ENCODE peak calls at places on chromosomes 12 and 14, in eight cellular contexts. H is fibroblast of lung, G is progenitor cell of endocrine pancreas, X is left ventricle myocardium inferior, B is activated B cell treated with CpG ODN at 0.5 μM for 24 hours, F is fibroblast of villous mesenchyme, R is OCI-LY7, U is neural crest cell. Y is an unnamed sample.
A peak's percentile ranks its signal among the peaks of the same experiment; 100 is the strongest.

GRCh38 chr14:59969319-59969718 is 49.4 kb downstream of the LRRC9 start:
- DNase-seq in B (no peak), U (no peak), X (no peak), F (peak; percentile 48), R (no peak), H (peak; percentile 38), G (no peak), Y (no peak)

GRCh38 chr14:39492267-39492666 is 60.0 kb upstream of the FBXO33 start:
- DNase-seq in H (peak; percentile 95), R (no peak), U (no peak), B (no peak), X (no peak), F (peak; percentile 37), G (no peak), Y (no peak)

GRCh38 chr12:92784795-92785562 is 82.2 kb downstream of the PLEKHG7 start:
- DNase-seq in F (peak; percentile 87), U (no peak), X (no peak), B (no peak), H (peak; percentile 76), R (peak; percentile 79), G (no peak), Y (peak; percentile 2)

GRCh38 chr12:8527250-8528130 is 13.2 kb downstream of the CLEC4E start:
- DNase-seq in B (no peak), U (no peak), H (no peak), G (no peak), R (no peak), F (no peak), X (no peak), Y (no peak)

GRCh38 chr12:130013771-130014484 is 110.1 kb upstream of the TMEM132D start:
- DNase-seq in F (peak; percentile 9), U (peak; percentile 86), X (peak; percentile 22), R (peak; percentile 29), H (peak; percentile 16), G (peak; percentile 69), B (no peak), Y (no peak)

GRCh38 chr12:53100466-53101151 is 2.7 kb upstream of the SOAT2 start:
- DNase-seq in R (no peak), B (no peak), X (no peak), U (no peak), G (no peak), H (no peak), F (no peak), Y (no peak)

GRCh38 chr12:90945070-90945649 is 9.8 kb downstream of the CCER1 start:
- DNase-seq in G (no peak), X (no peak), U (no peak), B (no peak), H (peak; percentile 34), F (peak; percentile 54), R (peak; percentile 50), Y (no peak)

GRCh38 chr14:104211741-104212140 is 73.4 kb downstream of the KIF26A start:
- DNase-seq in X (no peak), B (no peak), G (no peak), U (no peak), H (no peak), R (no peak), F (no peak), Y (no peak)

GRCh38 chr12:52884526-52885293 is 20.2 kb downstream of the KRT8 start:
- DNase-seq in R (peak; percentile 66), H (peak; percentile 33), G (peak; percentile 85), U (peak; percentile 90), X (peak; percentile 78), B (peak; percentile 66), F (peak; percentile 70), Y (peak; percentile 73)

GRCh38 chr12:111034911-111035577 is 114.7 kb upstream of the MYL2 start:
- DNase-seq in R (no peak), F (no peak), B (no peak), U (peak; percentile 20), G (peak; percentile 41), H (no peak), X (no peak), Y (no peak)

GRCh38 chr14:99121027-99121875 is 150.7 kb downstream of the BCL11B start:
- DNase-seq in X (no peak), G (no peak), F (no peak), H (no peak), B (no peak), U (no peak), R (no peak), Y (no peak)

GRCh38 chr14:70808023-70808401 is 1.3 kb downstream of the MAP3K9 start:
- DNase-seq in B (peak; percentile 26), F (no peak), X (no peak), U (no peak), G (no peak), H (peak; percentile 22), R (peak; percentile 41), Y (peak; percentile 26)

GRCh38 chr12:108589028-108589839 is 8.7 kb downstream of the TMEM119 start:
- DNase-seq in U (no peak), X (no peak), H (peak; percentile 53), R (no peak), G (no peak), B (no peak), F (peak; percentile 82), Y (no peak)

GRCh38 chr14:93120522-93120921 is 4.8 kb upstream of the ITPK1 start:
- DNase-seq in U (no peak), B (no peak), F (no peak), G (no peak), R (no peak), H (no peak), X (no peak), Y (no peak)

GRCh38 chr14:25052385-25052784 is 2.4 kb upstream of the STXBP6 start:
- DNase-seq in X (no peak), G (no peak), R (no peak), B (no peak), H (no peak), F (no peak), U (no peak), Y (no peak)

GRCh38 chr12:52800259-52800917 is 4.5 kb upstream of the KRT3 start:
- DNase-seq in H (no peak), B (no peak), R (no peak), F (no peak), G (no peak), U (no peak), X (no peak), Y (no peak)

GRCh38 chr12:131211279-131211938 is 257.7 kb downstream of the ADGRD1 start:
- DNase-seq in R (no peak), X (no peak), F (no peak), G (no peak), B (no peak), H (no peak), U (no peak), Y (no peak)

GRCh38 chr14:64800000-64800399 is 79.7 kb downstream of the SPTB start:
- DNase-seq in G (no peak), F (peak; percentile 31), R (peak; percentile 7), B (no peak), H (peak; percentile 36), U (no peak), X (peak; percentile 39), Y (no peak)

GRCh38 chr14:105878125-105878524 is 351.7 kb downstream of the TMEM121 start:
- DNase-seq in F (no peak), H (no peak), R (no peak), U (no peak), B (no peak), G (no peak), X (peak; percentile 5), Y (no peak)

DNA sequence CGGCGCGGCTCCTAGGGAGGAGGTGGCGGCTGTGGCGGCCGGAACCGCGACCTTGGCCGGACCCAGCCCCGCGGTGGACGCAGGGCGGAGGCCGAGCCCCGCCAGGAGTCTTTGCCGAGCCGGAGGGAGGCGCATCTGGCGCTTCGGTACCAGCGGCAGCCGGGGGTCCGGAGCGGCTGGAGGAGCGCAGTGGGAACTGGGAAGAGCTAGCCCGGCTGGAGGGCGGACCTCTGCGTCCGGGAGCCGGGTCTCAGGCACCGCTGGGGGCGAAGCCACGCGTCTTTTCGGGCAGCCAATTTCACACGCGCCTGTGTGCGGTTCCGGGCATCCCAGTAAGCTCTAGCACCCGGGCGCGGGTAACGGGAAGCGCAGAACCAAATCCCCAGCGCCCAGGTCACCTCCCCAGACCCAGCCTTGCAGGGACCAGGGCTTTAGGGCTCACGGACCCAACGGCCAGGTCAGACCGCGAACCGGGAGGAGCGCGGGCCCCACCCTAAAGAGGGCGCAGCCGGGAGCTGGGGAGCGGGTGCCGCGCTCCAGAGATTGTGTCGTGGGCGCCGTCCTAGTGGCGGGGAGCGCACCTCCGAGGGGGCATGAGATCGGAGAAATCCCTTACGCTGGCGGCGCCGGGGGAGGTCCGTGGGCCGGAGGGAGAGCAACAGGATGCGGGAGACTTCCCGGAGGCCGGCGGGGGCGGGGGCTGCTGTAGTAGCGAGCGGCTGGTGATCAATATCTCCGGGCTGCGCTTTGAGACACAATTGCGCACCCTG is 89.4 kb downstream of the GALNT8 start:
- DNase-seq in B (no peak), G (peak; percentile 50), U (peak; percentile 25), R (no peak), H (peak; percentile 26), F (no peak), X (no peak), Y (no peak)
- TF ChIP-seq CTCF in B (no peak), G (peak; percentile 33), U (peak; percentile 39), R (no peak), H (no peak), F (no peak), X (no peak), Y (no peak)

GRCh38 chr12:25194211-25194610 is 749 bp downstream of the DNAI7 start:
- DNase-seq in X (no peak), G (no peak), R (no peak), U (no peak), H (no peak), B (no peak), F (no peak), Y (no peak)
- TF ChIP-seq CTCF in X (no peak), G (no peak), R (no peak), U (no peak), H (no peak), B (no peak), F (no peak), Y (no peak)

GRCh38 chr14:21233457-21234076 is 35.7 kb downstream of the HNRNPC start:
- DNase-seq in X (no peak), G (no peak), U (no peak), R (peak; percentile 16), F (no peak), H (no peak), B (no peak), Y (no peak)
- TF ChIP-seq CTCF in X (peak; percentile 52), G (peak; percentile 26), U (peak; percentile 22), R (peak; percentile 63), F (peak; percentile 34), H (peak; percentile 34), B (no peak), Y (peak; percentile 31)

GRCh38 chr12:4109826-4110225 is 163.7 kb upstream of the CCND2 start:
- DNase-seq in X (no peak), B (no peak), H (no peak), G (no peak), R (no peak), F (no peak), U (no peak), Y (no peak)

GRCh38 chr12:4108803-4109345 is 164.7 kb upstream of the CCND2 start:
- DNase-seq in B (no peak), H (no peak), R (no peak), G (no peak), F (no peak), X (no peak), U (no peak), Y (no peak)

GRCh38 chr12:4107911-4108697 is 165.5 kb upstream of the CCND2 start:
- DNase-seq in B (no peak), F (no peak), R (no peak), U (no peak), G (no peak), H (no peak), X (no peak), Y (no peak)

GRCh38 chr12:4106617-4107016 is 166.9 kb upstream of the CCND2 start:
- DNase-seq in G (no peak), R (no peak), U (no peak), B (no peak), X (no peak), H (no peak), F (no peak), Y (no peak)

GRCh38 chr12:4107436-4107878 is 166.1 kb upstream of the CCND2 start:
- DNase-seq in R (peak; percentile 67), B (peak; percentile 33), X (no peak), U (no peak), H (peak; percentile 4), G (no peak), F (peak; percentile 65), Y (peak; percentile 56)
- TF ChIP-seq CTCF in R (peak; percentile 86), B (peak; percentile 34), X (peak; percentile 59), U (peak; percentile 73), H (peak; percentile 61), G (peak; percentile 56), F (peak; percentile 81), Y (peak; percentile 81)

Y was measured in CD4-positive, alpha-beta T cell.